ENCODE peak calls at places on chromosomes 6 and 20, in four cellular contexts. J, W, I and S are unnamed samples.

GRCh38 chr6:90098025-90098474 is 198.6 kb downstream of the BACH2 start:
- DNase-seq in J (no peak), W (no peak), I (no peak), S (peak; percentile 18)

GRCh38 chr20:32648761-32649615 is 24.8 kb downstream of the C20orf203 start:
- DNase-seq in J (no peak), W (no peak), I (no peak), S (no peak)

GRCh38 chr6:51814418-51814817 is 273.0 kb downstream of the PKHD1 start:
- DNase-seq in J (no peak), W (no peak), I (no peak), S (no peak)

GRCh38 chr6:45423111-45423900 is 45.6 kb upstream of the SUPT3H start:
- DNase-seq in J (no peak), W (peak; percentile 65), I (peak; percentile 37), S (peak; percentile 27)

GRCh38 chr20:50254466-50255079 is 63.9 kb downstream of the CEBPB start:
- DNase-seq in J (no peak), W (no peak), I (no peak), S (no peak)

GRCh38 chr6:26660096-26660425 is 515 bp upstream of the ZNF322 start:
- DNase-seq in J (no peak), W (no peak), I (peak; percentile 0), S (peak; percentile 18)

GRCh38 chr6:146851837-146852236 is 253.1 kb downstream of the ADGB start:
- DNase-seq in J (no peak), W (no peak), I (no peak), S (peak; percentile 26)

GRCh38 chr6:87714093-87714809 is 12.2 kb upstream of the AKIRIN2 start:
- DNase-seq in J (no peak), W (no peak), I (no peak), S (no peak)

GRCh38 chr6:2725999-2726567 is 24.6 kb downstream of the MYLK4 start:
- DNase-seq in J (no peak), W (no peak), I (no peak), S (no peak)

GRCh38 chr6:36028088-36028886 is 679 bp downstream of the MAPK14 start:
- DNase-seq in J (no peak), W (no peak), I (peak; percentile 5), S (peak; percentile 4)

GRCh38 chr6:30748301-30748769 is 4.0 kb upstream of the IER3 start:
- DNase-seq in J (no peak), W (no peak), I (no peak), S (no peak)

GRCh38 chr6:75907444-75907843 is 158.4 kb downstream of the MYO6 start:
- DNase-seq in J (no peak), W (no peak), I (no peak), S (no peak)

GRCh38 chr6:92892626-92893025 is 526.7 kb downstream of the EPHA7 start:
- DNase-seq in J (no peak), W (no peak), I (no peak), S (no peak)

GRCh38 chr6:157607317-157608109 is 215.5 kb upstream of the SNX9 start:
- DNase-seq in J (no peak), W (peak; percentile 45), I (no peak), S (no peak)

GRCh38 chr6:36131517-36132220 is 1.4 kb downstream of the MAPK13 start:
- DNase-seq in J (no peak), W (no peak), I (peak; percentile 38), S (peak; percentile 46)

GRCh38 chr6:6315660-6316059 is 4.8 kb downstream of the F13A1 start:
- DNase-seq in J (peak; percentile 45), W (peak; percentile 68), I (no peak), S (no peak)

GRCh38 chr6:44012078-44012493 is 115.2 kb downstream of the MRPL14 start:
- DNase-seq in J (no peak), W (no peak), I (no peak), S (no peak)

GRCh38 chr6:90003941-90004340 is 109.7 kb downstream of the GJA10 start:
- DNase-seq in J (no peak), W (no peak), I (no peak), S (no peak)

GRCh38 chr6:128464790-128465189 is 55.6 kb downstream of the PTPRK start:
- DNase-seq in J (no peak), W (no peak), I (no peak), S (no peak)

GRCh38 chr20:23141016-23141415 is 54.9 kb upstream of the CD93 start:
- DNase-seq in J (no peak), W (no peak), I (no peak), S (no peak)

GRCh38 chr20:23141450-23142161 is 55.5 kb upstream of the CD93 start:
- DNase-seq in J (no peak), W (no peak), I (no peak), S (no peak)

GRCh38 chr20:23138226-23138625 is 52.1 kb upstream of the CD93 start:
- DNase-seq in J (no peak), W (no peak), I (no peak), S (no peak)

GRCh38 chr20:23138682-23139081 is 52.6 kb upstream of the CD93 start:
- DNase-seq in J (no peak), W (no peak), I (no peak), S (no peak)

GRCh38 chr20:23139524-23139923 is 53.4 kb upstream of the CD93 start:
- DNase-seq in J (no peak), W (no peak), I (no peak), S (no peak)
- H3K4me1 ChIP-seq in J (peaks cover 3% of the 10 kb centered on the region), W (no peaks in the 10 kb centered on the region), I (no peaks in the 10 kb centered on the region), S (no peaks in the 10 kb centered on the region)

GRCh38 chr20:10927011-10927583 is 253.3 kb upstream of the JAG1 start:
- DNase-seq in J (no peak), W (no peak), I (no peak), S (no peak)

GRCh38 chr20:10922941-10923340 is 249.1 kb upstream of the JAG1 start:
- DNase-seq in J (no peak), W (no peak), I (no peak), S (no peak)

GRCh38 chr20:10925767-10926166 is 252.0 kb upstream of the JAG1 start:
- DNase-seq in J (no peak), W (no peak), I (no peak), S (no peak)

GRCh38 chr20:10922521-10922920 is 248.7 kb upstream of the JAG1 start:
- DNase-seq in J (no peak), W (no peak), I (no peak), S (no peak)

GRCh38 chr20:10924628-10925266 is 250.9 kb upstream of the JAG1 start:
- DNase-seq in J (no peak), W (no peak), I (no peak), S (no peak)
- H3K27ac ChIP-seq in J (no peak overlapping the region), W (no peak overlapping the region), I (no peak overlapping the region), S (no peak overlapping the region)

DNA sequence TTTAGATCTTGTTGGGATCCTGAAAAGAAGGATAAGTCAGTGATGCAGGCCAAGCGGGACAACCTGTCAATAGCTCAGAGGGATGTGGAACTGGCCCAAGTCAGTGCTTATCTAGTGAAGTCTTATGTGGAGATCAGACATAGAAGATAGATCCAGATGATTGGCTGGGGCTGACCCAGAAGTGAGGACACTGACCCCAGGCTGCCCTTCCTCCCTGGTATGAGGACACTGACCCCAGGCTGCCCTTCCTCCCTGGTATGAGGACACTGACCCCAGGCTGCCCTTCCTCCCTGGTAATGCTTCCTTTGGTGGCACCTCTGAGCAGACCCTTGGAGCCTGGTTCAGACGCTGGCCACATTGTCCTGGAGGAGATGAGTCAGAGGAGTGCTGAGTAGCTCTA is 159.7 kb downstream of the PHACTR3 start:
- DNase-seq in J (no peak), W (no peak), I (no peak), S (no peak)
- H3K4me1 ChIP-seq in J (no peaks in the 10 kb centered on the region), W (no peaks in the 10 kb centered on the region), I (no peaks in the 10 kb centered on the region), S (no peaks in the 10 kb centered on the region)

GRCh38 chr20:46695888-46696287 is 6.6 kb upstream of the TP53RK start:
- DNase-seq in J (no peak), W (no peak), I (no peak), S (no peak)
- H3K27ac ChIP-seq in J (no peak overlapping the region), W (no peak overlapping the region), I (no peak overlapping the region), S (no peak overlapping the region)